ENCODE peak calls at places on chromosome 21, in ten cellular contexts. X is psoas muscle, Q is HFF-Myc, Y is brain microvascular endothelial cell, O is breast epithelium, P is endothelial cell, T is WTC11, K is PC-9, V is tibial nerve, F is fibroblast of the aortic adventitia. M is an unnamed sample.

GRCh38 chr21:44666401-44667320 is at the start of gene KRTAP12-2:
- DNase-seq in X (no peak), Q (no peak), Y (no peak), O (no peak), P (no peak), T (no peak), K (peak), V (no peak), F (no peak), M (peak)

GRCh38 chr21:16767201-16767600 is 745.6 kb upstream of the CXADR start:
- DNase-seq in X (no peak), Q (no peak), Y (no peak), O (no peak), P (no peak), T (no peak), K (no peak), V (no peak), F (no peak), M (no peak)

GRCh38 chr21:40433575-40433974 is 413.4 kb downstream of the DSCAM start:
- DNase-seq in X (no peak), Q (no peak), Y (no peak), O (no peak), P (no peak), T (no peak), K (no peak), V (no peak), F (no peak), M (no peak)

GRCh38 chr21:44802396-44803153 is 955 bp upstream of the UBE2G2 start:
- DNase-seq in X (no peak), Q (no peak), Y (no peak), O (no peak), P (no peak), T (no peak), K (peak), V (no peak), F (no peak), M (no peak)

GRCh38 chr21:44724926-44725325 is 13.6 kb upstream of the TSPEAR start:
- DNase-seq in X (no peak), Q (no peak), Y (no peak), O (no peak), P (no peak), T (no peak), K (no peak), V (no peak), F (no peak), M (no peak)

GRCh38 chr21:30289414-30289813 is at the start of gene KRTAP25-1:
- DNase-seq in X (no peak), Q (no peak), Y (no peak), O (no peak), P (no peak), T (no peak), K (no peak), V (no peak), F (no peak), M (no peak)

GRCh38 chr21:40146201-40146890 is 279.1 kb downstream of the PCP4 start:
- DNase-seq in X (no peak), Q (no peak), Y (no peak), O (no peak), P (no peak), T (no peak), K (no peak), V (no peak), F (no peak), M (no peak)

GRCh38 chr21:29477941-29478340 is 179.2 kb downstream of the BACH1 start:
- DNase-seq in X (no peak), Q (peak), Y (peak), O (no peak), P (no peak), T (no peak), K (no peak), V (no peak), F (peak), M (no peak)

GRCh38 chr21:14762734-14763694 is 216.9 kb upstream of the SAMSN1 start:
- DNase-seq in X (no peak), Q (no peak), Y (no peak), O (no peak), P (no peak), T (no peak), K (no peak), V (no peak), F (no peak), M (no peak)

GRCh38 chr21:24658016-24658415 is 949.3 kb downstream of the MRPL39 start:
- DNase-seq in X (no peak), Q (no peak), Y (no peak), O (no peak), P (no peak), T (no peak), K (no peak), V (no peak), F (no peak), M (no peak)

GRCh38 chr21:43600642-43601397 is 58.5 kb downstream of the HSF2BP start:
- DNase-seq in X (no peak), Q (no peak), Y (peak), O (no peak), P (no peak), T (no peak), K (peak), V (no peak), F (peak), M (no peak)

GRCh38 chr21:44286086-44286715 is 525 bp downstream of the AIRE start:
- DNase-seq in X (no peak), Q (no peak), Y (no peak), O (no peak), P (no peak), T (no peak), K (no peak), V (no peak), F (no peak), M (no peak)

GRCh38 chr21:44742418-44743153 is 31.2 kb upstream of the TSPEAR start:
- DNase-seq in X (no peak), Q (no peak), Y (no peak), O (no peak), P (no peak), T (no peak), K (no peak), V (no peak), F (peak), M (no peak)

GRCh38 chr21:43273708-43274021 is 104.9 kb downstream of the CRYAA start:
- DNase-seq in X (peak), Q (no peak), Y (no peak), O (no peak), P (no peak), T (no peak), K (no peak), V (no peak), F (no peak), M (no peak)

GRCh38 chr21:16302851-16303282 is 573.1 kb downstream of the USP25 start:
- DNase-seq in X (peak), Q (no peak), Y (peak), O (no peak), P (no peak), T (no peak), K (no peak), V (peak), F (peak), M (no peak)

GRCh38 chr21:36169465-36170128 is 13.0 kb downstream of the DOP1B start:
- DNase-seq in X (no peak), Q (no peak), Y (no peak), O (no peak), P (no peak), T (peak), K (no peak), V (no peak), F (no peak), M (no peak)

GRCh38 chr21:26965567-26966359 is 1.1 kb downstream of the ADAMTS5 start:
- DNase-seq in X (peak), Q (no peak), Y (peak), O (peak), P (peak), T (peak), K (no peak), V (no peak), F (peak), M (peak)

GRCh38 chr21:46226920-46227599 is 1.5 kb downstream of the LSS start:
- DNase-seq in X (no peak), Q (no peak), Y (peak), O (no peak), P (no peak), T (no peak), K (no peak), V (no peak), F (peak), M (no peak)

GRCh38 chr21:46228345-46229051 is at the start of gene LSS:
- DNase-seq in X (peak), Q (peak), Y (peak), O (peak), P (peak), T (peak), K (peak), V (peak), F (peak), M (peak)

GRCh38 chr21:46226146-46226545 is 2.4 kb downstream of the LSS start:
- DNase-seq in X (no peak), Q (no peak), Y (no peak), O (no peak), P (no peak), T (no peak), K (no peak), V (no peak), F (peak), M (no peak)

GRCh38 chr21:46229133-46229922 is 754 bp upstream of the LSS start:
- DNase-seq in X (no peak), Q (no peak), Y (no peak), O (no peak), P (no peak), T (no peak), K (no peak), V (no peak), F (no peak), M (no peak)

DNA sequence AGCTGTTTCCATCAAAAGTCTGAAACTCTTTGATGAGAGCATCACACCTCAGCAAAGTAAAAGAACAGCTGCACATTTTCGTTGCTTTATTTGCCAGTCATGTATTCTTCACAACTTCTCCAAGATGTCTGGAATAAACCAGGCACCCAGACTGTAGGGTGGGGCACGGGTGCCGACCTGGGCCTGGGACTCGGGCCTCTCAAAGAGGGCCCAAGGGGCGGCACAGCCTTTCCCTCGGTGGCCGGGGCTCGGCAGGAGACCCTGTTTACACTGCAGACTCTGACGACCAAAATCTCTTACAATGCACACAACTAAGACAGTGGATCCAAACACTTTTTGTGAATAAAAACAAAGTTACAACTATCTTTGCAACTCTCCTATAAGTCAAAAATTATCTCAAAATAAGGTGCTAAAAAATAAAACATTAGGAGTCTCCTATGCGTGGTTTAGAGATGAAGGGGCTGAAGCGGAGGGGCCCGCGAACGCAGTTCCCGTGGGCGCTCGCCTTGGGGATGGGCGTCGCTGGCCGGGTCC is 696 bp downstream of the LSS start:
- DNase-seq in X (no peak), Q (no peak), Y (no peak), O (no peak), P (no peak), T (no peak), K (no peak), V (no peak), F (peak), M (no peak)
- TF ChIP-seq CTCF in X (no peak), Q (no peak), Y (no peak), O (no peak), P (no peak), T (no peak), K (no peak), V (no peak), F (no peak), M (no peak)

DNA sequence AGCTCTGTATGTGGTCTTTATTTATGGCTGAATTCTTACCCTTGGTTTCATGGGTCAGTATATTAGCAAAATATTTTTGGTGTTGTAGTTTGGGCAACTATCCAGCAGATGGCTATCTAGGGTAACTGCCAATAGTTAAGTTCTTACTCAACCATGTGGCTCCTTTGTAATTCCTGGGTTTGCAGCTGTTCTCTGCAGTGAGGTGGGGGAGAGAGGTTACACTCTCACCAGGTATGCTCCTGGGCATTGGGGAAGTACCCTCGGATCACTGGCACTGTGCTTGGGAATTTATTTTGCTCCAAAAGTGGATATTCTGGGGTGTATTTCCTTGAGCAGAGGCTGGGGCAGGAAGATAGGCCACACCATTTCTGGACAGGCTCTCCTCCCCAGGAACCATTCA is 436.7 kb upstream of the TMPRSS15 start:
- DNase-seq in X (no peak), Q (no peak), Y (peak), O (no peak), P (no peak), T (peak), K (no peak), V (no peak), F (no peak), M (no peak)
- TF ChIP-seq CTCF in X (no peak), Q (peak), Y (peak), O (no peak), P (peak), T (peak), K (peak), V (no peak), F (no peak), M (peak)

GRCh38 chr21:42006765-42007164 is 3.4 kb downstream of the ZBTB21 start:
- DNase-seq in X (no peak), Q (no peak), Y (no peak), O (no peak), P (no peak), T (no peak), K (no peak), V (no peak), F (no peak), M (no peak)

GRCh38 chr21:42004406-42005199 is 5.6 kb downstream of the ZBTB21 start:
- DNase-seq in X (no peak), Q (no peak), Y (no peak), O (no peak), P (no peak), T (no peak), K (no peak), V (no peak), F (no peak), M (no peak)

GRCh38 chr21:42009018-42009830 is 936 bp downstream of the ZBTB21 start:
- DNase-seq in X (peak), Q (no peak), Y (peak), O (no peak), P (peak), T (peak), K (peak), V (peak), F (peak), M (peak)

GRCh38 chr21:42009831-42010506 is at the start of gene ZBTB21:
- DNase-seq in X (peak), Q (peak), Y (peak), O (peak), P (peak), T (peak), K (peak), V (peak), F (peak), M (peak)

GRCh38 chr21:42007541-42007940 is 2.6 kb downstream of the ZBTB21 start:
- DNase-seq in X (no peak), Q (no peak), Y (no peak), O (no peak), P (no peak), T (no peak), K (no peak), V (no peak), F (no peak), M (no peak)
- TF ChIP-seq CTCF in X (no peak), Q (no peak), Y (no peak), O (no peak), P (no peak), T (no peak), K (no peak), V (no peak), F (no peak), M (no peak)

DNA sequence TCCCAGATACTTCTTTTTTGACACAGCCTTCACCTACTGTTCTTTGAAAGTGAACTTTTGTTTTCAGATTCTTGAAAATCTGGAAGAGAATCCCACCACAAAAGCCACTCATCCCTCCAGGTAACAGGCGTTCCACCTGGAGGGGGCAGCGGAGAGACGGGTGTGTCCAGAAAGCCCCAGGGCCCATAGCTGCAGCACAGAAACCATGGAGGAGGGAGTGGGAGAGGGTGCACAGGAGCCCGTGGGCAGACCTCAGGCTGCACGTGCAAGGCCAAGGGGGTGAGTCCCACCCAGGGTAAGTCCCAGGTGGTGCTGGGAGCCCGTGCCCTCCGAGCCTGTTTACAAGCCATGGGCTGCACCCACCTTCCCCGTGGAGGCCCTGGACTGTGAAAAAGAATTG is 86.5 kb downstream of the PSMG1 start:
- DNase-seq in X (no peak), Q (no peak), Y (no peak), O (no peak), P (no peak), T (peak), K (no peak), V (no peak), F (no peak), M (no peak)
- TF ChIP-seq CTCF in X (no peak), Q (peak), Y (peak), O (no peak), P (no peak), T (no peak), K (no peak), V (no peak), F (no peak), M (no peak)

GRCh38 chr21:37696936-37697335 is 219.3 kb downstream of the KCNJ6 start:
- DNase-seq in X (no peak), Q (no peak), Y (no peak), O (no peak), P (no peak), T (no peak), K (no peak), V (no peak), F (no peak), M (no peak)

GRCh38 chr21:37699024-37699770 is 217.1 kb downstream of the KCNJ6 start:
- DNase-seq in X (no peak), Q (no peak), Y (no peak), O (no peak), P (no peak), T (no peak), K (no peak), V (no peak), F (no peak), M (no peak)

GRCh38 chr21:37700641-37701202 is 215.5 kb downstream of the KCNJ6 start:
- DNase-seq in X (no peak), Q (peak), Y (peak), O (no peak), P (peak), T (peak), K (peak), V (no peak), F (peak), M (no peak)

GRCh38 chr21:37695111-37695510 is 221.1 kb downstream of the KCNJ6 start:
- DNase-seq in X (no peak), Q (no peak), Y (no peak), O (no peak), P (no peak), T (no peak), K (no peak), V (no peak), F (no peak), M (no peak)
- TF ChIP-seq CTCF in X (no peak), Q (no peak), Y (no peak), O (no peak), P (no peak), T (no peak), K (no peak), V (no peak), F (no peak), M (no peak)

GRCh38 chr21:32472890-32473765 is 60.6 kb downstream of the EVA1C start:
- DNase-seq in X (no peak), Q (no peak), Y (no peak), O (no peak), P (no peak), T (no peak), K (no peak), V (no peak), F (no peak), M (no peak)
- TF ChIP-seq CTCF in X (no peak), Q (no peak), Y (no peak), O (no peak), P (no peak), T (no peak), K (no peak), V (no peak), F (no peak), M (no peak)

GRCh38 chr21:32132911-32133310 is 145.9 kb downstream of the MIS18A start:
- DNase-seq in X (no peak), Q (no peak), Y (no peak), O (no peak), P (no peak), T (no peak), K (no peak), V (no peak), F (no peak), M (no peak)

GRCh38 chr21:32136546-32136945 is 142.3 kb downstream of the MIS18A start:
- DNase-seq in X (no peak), Q (no peak), Y (no peak), O (no peak), P (no peak), T (no peak), K (no peak), V (no peak), F (no peak), M (no peak)

GRCh38 chr21:32137266-32137665 is 141.6 kb downstream of the MIS18A start:
- DNase-seq in X (no peak), Q (no peak), Y (no peak), O (no peak), P (no peak), T (no peak), K (no peak), V (no peak), F (no peak), M (no peak)

GRCh38 chr21:32134441-32135159 is 144.2 kb downstream of the MIS18A start:
- DNase-seq in X (no peak), Q (no peak), Y (no peak), O (no peak), P (no peak), T (no peak), K (no peak), V (no peak), F (no peak), M (no peak)

DNA sequence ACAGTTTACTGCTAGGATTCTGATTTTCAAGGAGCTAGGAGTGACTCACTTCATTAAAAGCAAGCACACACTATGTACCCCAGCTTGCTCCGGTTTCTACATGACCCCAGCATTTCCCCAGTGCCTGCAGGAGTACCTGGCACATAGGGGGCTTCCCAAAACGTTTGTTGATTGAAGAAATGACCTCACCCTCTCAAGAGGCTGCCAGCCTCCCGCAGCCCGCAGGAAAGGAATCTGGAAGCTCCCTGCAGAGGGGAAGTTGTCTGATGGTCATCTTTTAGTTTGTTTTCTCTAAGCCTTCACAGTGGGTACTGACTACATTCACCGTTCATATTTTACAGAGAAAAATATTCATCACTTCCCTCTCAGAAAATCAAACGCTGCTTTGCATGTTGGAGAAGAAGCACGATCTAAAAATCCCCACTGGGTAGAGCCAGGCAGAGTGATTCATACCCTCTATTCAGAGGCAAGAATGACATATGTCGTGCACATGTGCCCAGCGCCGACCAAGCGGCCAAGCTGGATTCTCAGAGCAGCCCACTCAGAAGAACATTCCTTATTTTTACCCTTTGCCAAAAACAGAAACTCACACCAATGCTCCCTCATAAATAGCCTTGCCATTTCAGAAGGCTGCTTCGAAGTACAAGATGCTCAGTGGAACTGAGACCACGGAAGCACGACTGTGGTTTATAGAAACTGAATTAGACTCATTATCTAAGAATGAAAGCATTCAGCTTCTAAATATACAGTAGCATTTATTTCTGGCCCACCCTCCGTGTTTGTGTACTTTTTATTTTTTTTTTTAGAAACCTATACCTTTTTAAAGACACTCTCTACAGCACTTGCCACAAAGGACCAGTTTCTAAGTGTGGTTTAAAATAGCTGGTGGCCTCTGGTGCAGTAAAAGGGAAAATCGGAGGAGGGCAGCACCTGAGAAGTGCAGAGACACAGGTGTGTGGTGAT is 143.2 kb downstream of the MIS18A start:
- DNase-seq in X (peak), Q (peak), Y (peak), O (no peak), P (no peak), T (no peak), K (no peak), V (no peak), F (no peak), M (no peak)
- TF ChIP-seq CTCF in X (no peak), Q (no peak), Y (no peak), O (no peak), P (no peak), T (no peak), K (no peak), V (no peak), F (no peak), M (no peak)